ENCODE peak calls at places on chromosomes 2 and 18, in five cellular contexts. W is HCT116, H is AG09309, M is BE2C, G is pancreas. A is an unnamed sample.
A peak's percentile ranks its signal among the peaks of the same experiment; 100 is the strongest.

GRCh38 chr2:120607506-120607905 is 128.2 kb upstream of the GLI2 start:
- DNase-seq in G (no peak), H (no peak), W (no peak), M (no peak), A (no peak)

GRCh38 chr2:3493610-3493997 is 25.7 kb downstream of the ADI1 start:
- DNase-seq in W (no peak), M (peak; percentile 78), H (no peak), G (no peak), A (no peak)

GRCh38 chr2:68431316-68431972 is 35.6 kb downstream of the FBXO48 start:
- DNase-seq in H (no peak), M (no peak), G (no peak), W (no peak), A (no peak)

GRCh38 chr2:168217920-168218319 is 29.5 kb downstream of the STK39 start:
- DNase-seq in W (no peak), G (no peak), H (no peak), M (no peak), A (no peak)

GRCh38 chr2:235654115-235654514 is 160.3 kb downstream of the AGAP1 start:
- DNase-seq in M (no peak), H (no peak), G (no peak), W (no peak), A (no peak)

GRCh38 chr2:208389940-208390339 is 16.7 kb upstream of the PTH2R start:
- DNase-seq in G (no peak), H (no peak), M (no peak), W (no peak), A (no peak)

GRCh38 chr2:118850171-118850900 is 2.9 kb upstream of the EN1 start:
- DNase-seq in G (peak; percentile 35), M (no peak), W (no peak), H (no peak), A (no peak)

GRCh38 chr2:10493636-10494281 is 45.6 kb upstream of the ODC1 start:
- DNase-seq in M (no peak), G (peak; percentile 40), W (no peak), H (peak; percentile 55), A (peak; percentile 96)

GRCh38 chr18:28357785-28358401 is 181.0 kb upstream of the CDH2 start:
- DNase-seq in G (no peak), M (peak; percentile 9), H (no peak), W (peak; percentile 18), A (no peak)

GRCh38 chr2:120520929-120521912 is 175.3 kb downstream of the INHBB start:
- DNase-seq in W (peak; percentile 47), M (peak; percentile 30), G (no peak), H (no peak), A (no peak)

GRCh38 chr18:49055787-49056186 is 105.0 kb upstream of the SMAD7 start:
- DNase-seq in W (no peak), H (peak; percentile 67), G (no peak), M (no peak), A (no peak)

GRCh38 chr2:192197387-192197786 is 2.7 kb upstream of the TMEFF2 start:
- DNase-seq in W (no peak), M (no peak), G (no peak), H (no peak), A (no peak)

GRCh38 chr18:13437034-13437433 is 218.5 kb downstream of the LDLRAD4 start:
- DNase-seq in G (no peak), M (no peak), W (no peak), H (no peak), A (no peak)

GRCh38 chr2:85541262-85541661 is 2.3 kb downstream of the MAT2A start:
- DNase-seq in H (no peak), M (no peak), W (no peak), G (no peak), A (no peak)
- H3K4me3 ChIP-seq in H (peak overlapping the region; percentile 92), M (peak overlapping the region; percentile 91), W (peak overlapping the region; percentile 84), G (peak overlapping the region; percentile 66), A (peak overlapping the region; percentile 89)

GRCh38 chr2:54341656-54342055 is 85.6 kb upstream of the TSPYL6 start:
- DNase-seq in G (no peak), H (no peak), M (no peak), W (no peak), A (no peak)
- TF ChIP-seq CTCF in G (no peak), H (no peak), M (peak; percentile 16), W (no peak), A (peak; percentile 38)

GRCh38 chr2:69918391-69918790 is 3.5 kb downstream of the MXD1 start:
- DNase-seq in M (no peak), W (no peak), H (no peak), G (no peak), A (no peak)

GRCh38 chr2:69914235-69915049 is 467 bp upstream of the MXD1 start:
- DNase-seq in W (peak; percentile 100), M (peak; percentile 97), H (peak; percentile 100), G (peak; percentile 100), A (peak; percentile 99)

GRCh38 chr2:69916151-69916550 is 1.2 kb downstream of the MXD1 start:
- DNase-seq in H (no peak), W (no peak), M (no peak), G (no peak), A (no peak)

GRCh38 chr2:69915050-69915945 is at the start of gene MXD1:
- DNase-seq in M (peak; percentile 12), G (no peak), H (no peak), W (no peak), A (no peak)

DNA sequence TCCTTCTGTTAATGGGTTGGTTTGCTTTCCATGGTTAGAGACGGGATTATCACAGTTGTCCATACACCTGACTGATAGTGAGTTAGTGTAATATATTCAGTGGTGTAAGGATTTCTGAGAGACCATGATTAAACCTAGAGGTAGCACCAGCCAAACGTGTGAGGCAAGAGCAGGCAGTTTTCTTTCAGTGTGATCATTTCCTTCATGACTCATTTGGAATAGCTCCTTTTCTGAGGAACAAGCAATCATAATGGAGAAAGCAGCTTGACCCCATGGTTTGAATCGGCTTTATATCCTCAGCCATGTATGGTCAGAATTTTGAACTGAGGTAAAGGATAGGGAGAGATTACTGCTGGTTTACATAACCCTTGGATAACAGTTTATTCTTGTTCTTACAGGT is 2.9 kb downstream of the MXD1 start:
- DNase-seq in W (peak; percentile 10), H (peak; percentile 79), M (no peak), G (no peak), A (no peak)
- H3K4me3 ChIP-seq in W (no peak overlapping the region), H (no peak overlapping the region), M (no peak overlapping the region), G (no peak overlapping the region), A (no peak overlapping the region)

GRCh38 chr2:70772486-70773155 is 4.6 kb upstream of the ADD2 start:
- DNase-seq in G (no peak), M (no peak), H (no peak), W (no peak), A (no peak)
- TF ChIP-seq CTCF in G (no peak), M (no peak), H (no peak), W (no peak), A (no peak)

DNA sequence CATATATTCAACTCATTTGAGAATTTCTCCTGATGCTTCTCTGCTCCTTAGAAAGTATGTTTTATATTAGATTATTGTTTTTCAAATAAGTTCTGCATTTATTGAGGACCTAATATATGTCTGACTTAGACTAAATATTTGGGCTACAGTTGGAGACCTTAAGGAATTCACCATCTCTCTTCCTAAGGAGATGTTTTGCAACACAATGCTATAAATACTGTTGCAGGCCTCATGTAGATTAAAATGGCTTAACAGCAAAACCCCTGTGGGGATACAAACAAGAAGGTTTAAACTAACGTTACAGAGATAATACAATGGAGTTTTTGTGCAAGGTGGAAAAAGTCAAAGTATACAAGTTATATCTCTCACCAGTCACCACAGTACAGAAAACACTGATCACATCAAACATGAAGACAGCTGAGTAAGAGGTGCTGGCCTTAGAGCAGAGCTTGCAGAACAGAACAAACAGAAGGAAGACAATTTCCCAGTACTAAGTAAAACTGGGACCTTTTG is 20.1 kb upstream of the BMPR2 start:
- DNase-seq in H (no peak), M (no peak), G (no peak), W (no peak), A (no peak)
- H3K4me3 ChIP-seq in H (no peak overlapping the region), M (no peak overlapping the region), G (no peak overlapping the region), W (no peak overlapping the region), A (no peak overlapping the region)

GRCh38 chr2:15715596-15715995 is 123.9 kb downstream of the DDX1 start:
- DNase-seq in W (no peak), M (no peak), H (no peak), G (peak; percentile 13), A (no peak)

GRCh38 chr2:15713475-15713874 is 121.8 kb downstream of the DDX1 start:
- DNase-seq in M (no peak), W (no peak), H (no peak), G (no peak), A (no peak)

GRCh38 chr2:15714609-15715008 is 122.9 kb downstream of the DDX1 start:
- DNase-seq in G (no peak), H (no peak), M (no peak), W (no peak), A (no peak)

GRCh38 chr2:15712551-15713342 is 121.1 kb downstream of the DDX1 start:
- DNase-seq in M (no peak), W (no peak), G (no peak), H (no peak), A (no peak)

DNA sequence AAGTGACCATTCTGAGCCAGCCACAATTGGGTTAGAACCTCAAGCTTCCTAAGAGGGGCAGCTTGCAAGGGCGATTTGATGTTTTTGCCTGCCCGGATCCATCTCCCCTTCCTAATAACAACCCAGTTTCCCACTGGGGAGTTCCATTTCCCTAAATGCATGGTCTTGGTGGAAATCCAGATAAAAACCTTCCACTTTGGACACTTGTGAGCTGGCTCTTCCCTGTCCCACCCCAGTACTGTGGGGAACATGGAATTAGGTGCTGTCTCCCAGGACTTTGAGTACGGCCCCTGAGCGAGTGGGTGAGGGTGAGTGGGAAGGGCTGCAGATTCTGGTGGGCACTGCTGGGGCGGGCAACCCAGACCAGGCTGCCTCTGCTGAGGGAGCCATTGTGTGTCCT is 122.3 kb downstream of the DDX1 start:
- DNase-seq in H (no peak), W (no peak), G (peak; percentile 11), M (no peak), A (no peak)
- TF ChIP-seq CTCF in H (no peak), W (no peak), G (no peak), M (no peak), A (no peak)

GRCh38 chr2:173394575-173394974 is 39.9 kb downstream of the CDCA7 start:
- DNase-seq in G (no peak), H (no peak), W (no peak), M (no peak), A (no peak)
- H3K4me3 ChIP-seq in G (no peak overlapping the region), H (no peak overlapping the region), W (no peak overlapping the region), M (no peak overlapping the region), A (no peak overlapping the region)

DNA sequence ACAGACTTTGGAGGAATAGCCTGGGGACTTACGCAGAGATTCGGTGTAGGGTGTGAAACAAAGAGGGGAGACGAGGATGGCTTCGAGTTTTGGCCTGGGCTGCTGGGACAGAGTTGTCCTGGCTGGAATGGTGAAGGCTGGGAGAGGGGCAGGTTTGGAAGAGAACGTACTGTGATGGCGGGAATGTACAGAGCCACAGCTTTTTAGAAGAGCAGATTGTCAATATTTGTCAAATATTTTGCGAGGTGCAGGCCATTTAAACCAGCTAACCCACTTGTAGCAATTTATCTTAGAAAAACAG is 14.4 kb upstream of the ITM2C start:
- DNase-seq in W (no peak), H (no peak), M (no peak), G (no peak), A (no peak)
- TF ChIP-seq CTCF in W (no peak), H (no peak), M (no peak), G (peak; percentile 1), A (no peak)